ENCODE peak calls at places on chromosomes 2 and 18, in four cellular contexts. B is neural crest cell, K is AG04449, N is lung. A is an unnamed sample.

GRCh38 chr18:11885278-11885991 is 22.7 kb downstream of the MPPE1 start:
- DNase-seq in B (no peak), K (no peak), N (no peak), A (peak)

GRCh38 chr2:159003555-159003954 is 35.1 kb downstream of the TANC1 start:
- DNase-seq in B (no peak), K (no peak), N (no peak), A (no peak)

GRCh38 chr2:236971131-236971850 is 114.4 kb upstream of the COPS8 start:
- DNase-seq in B (no peak), K (no peak), N (peak), A (no peak)

GRCh38 chr2:70668432-70668831 is 99.6 kb downstream of the ADD2 start:
- DNase-seq in B (no peak), K (no peak), N (no peak), A (no peak)

GRCh38 chr2:71907503-71907902 is 240.2 kb downstream of the CYP26B1 start:
- DNase-seq in B (no peak), K (no peak), N (peak), A (no peak)

GRCh38 chr18:30903566-30903965 is 139.0 kb downstream of the DSC3 start:
- DNase-seq in B (no peak), K (no peak), N (no peak), A (peak)

GRCh38 chr2:98013407-98014042 is 17.8 kb upstream of the TMEM131 start:
- DNase-seq in B (no peak), K (no peak), N (no peak), A (no peak)

GRCh38 chr18:46369323-46369722 is 265.1 kb downstream of the HAUS1 start:
- DNase-seq in B (no peak), K (no peak), N (no peak), A (no peak)

GRCh38 chr2:167480232-167480985 is 592.1 kb downstream of the XIRP2 start:
- DNase-seq in B (no peak), K (no peak), N (no peak), A (no peak)

GRCh38 chr18:43590182-43590903 is 313.1 kb upstream of the SYT4 start:
- DNase-seq in B (no peak), K (no peak), N (no peak), A (peak)

GRCh38 chr2:3176869-3177255 is 200.8 kb downstream of the EIPR1 start:
- DNase-seq in B (no peak), K (no peak), N (no peak), A (no peak)

GRCh38 chr18:55821219-55821618 is 233.2 kb upstream of the TCF4 start:
- DNase-seq in B (no peak), K (no peak), N (no peak), A (no peak)

GRCh38 chr18:1917546-1917945 is 653.8 kb downstream of the METTL4 start:
- DNase-seq in B (no peak), K (no peak), N (no peak), A (no peak)

GRCh38 chr18:1917141-1917540 is 654.2 kb downstream of the METTL4 start:
- DNase-seq in B (no peak), K (no peak), N (no peak), A (no peak)

DNA sequence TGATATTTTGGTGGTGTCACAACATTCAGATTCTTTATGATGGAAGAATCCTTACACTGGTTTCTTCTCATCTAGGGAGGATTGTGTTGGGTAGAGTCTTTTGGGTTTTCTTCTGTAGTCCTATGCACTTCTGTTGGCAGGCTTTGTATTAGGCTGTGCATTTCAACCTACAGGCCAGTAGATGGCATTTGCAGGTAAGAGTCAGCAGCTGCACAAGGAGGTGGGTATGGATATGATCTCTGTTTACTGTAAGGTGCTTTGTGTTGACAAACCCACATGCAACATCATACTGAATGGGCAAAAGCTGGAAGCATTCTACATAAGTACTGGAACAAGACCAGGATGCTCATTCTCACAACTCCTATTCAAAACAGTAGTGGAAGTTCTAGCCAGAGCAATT is 656.8 kb downstream of the METTL4 start:
- DNase-seq in B (no peak), K (no peak), N (no peak), A (peak)
- TF ChIP-seq CTCF in B (peak), K (no peak), N (no peak), A (peak)

DNA sequence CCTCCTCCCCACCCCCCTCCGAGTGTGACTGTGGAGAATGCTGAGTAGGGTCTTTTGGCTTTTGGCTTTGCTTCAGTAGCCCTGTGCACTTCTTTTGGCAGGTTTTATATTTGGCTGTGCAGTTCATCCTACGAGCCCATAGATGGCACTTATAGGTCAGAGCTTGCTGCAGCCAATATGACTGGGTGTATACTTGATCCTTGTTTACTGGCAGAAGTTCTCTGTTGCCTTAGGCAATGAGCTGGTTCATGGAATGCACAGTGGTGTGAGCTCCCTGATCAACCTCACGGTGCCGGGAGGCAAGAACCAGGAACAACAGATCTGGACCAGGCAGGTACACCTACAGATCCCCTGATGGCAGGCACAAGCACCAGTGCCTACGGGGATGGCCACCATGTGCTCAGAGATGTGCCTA is 190.2 kb downstream of the KIAA1328 start:
- DNase-seq in B (no peak), K (no peak), N (no peak), A (peak)
- TF ChIP-seq CTCF in B (peak), K (peak), N (no peak), A (peak)

DNA sequence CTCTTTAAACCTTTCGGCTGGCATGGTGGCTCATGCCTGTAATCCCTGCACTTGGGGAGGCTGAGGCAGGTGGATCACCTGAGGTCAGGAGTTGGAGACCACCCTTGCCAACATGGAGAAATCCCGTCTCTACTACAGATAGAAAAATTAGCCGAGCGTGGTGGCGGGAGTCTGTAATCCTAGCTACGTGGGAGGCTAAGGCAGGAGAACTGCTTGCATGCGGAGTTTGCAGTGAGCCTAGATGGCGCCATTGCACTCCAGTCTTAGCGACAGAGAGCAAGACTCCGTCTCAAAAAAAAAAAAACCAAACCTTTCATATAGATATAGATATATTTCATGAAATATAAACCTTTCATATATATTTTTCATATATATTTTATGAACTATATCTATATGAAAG is 864.7 kb downstream of the TRIB2 start:
- DNase-seq in B (peak), K (no peak), N (no peak), A (no peak)
- TF ChIP-seq CTCF in B (peak), K (no peak), N (no peak), A (no peak)

GRCh38 chr2:62297642-62298010 is 101.7 kb downstream of the B3GNT2 start:
- DNase-seq in B (no peak), K (no peak), N (no peak), A (no peak)
- TF ChIP-seq CTCF in B (no peak), K (peak), N (no peak), A (no peak)

GRCh38 chr2:192151848-192152247 is 42.9 kb downstream of the TMEFF2 start:
- DNase-seq in B (no peak), K (no peak), N (no peak), A (no peak)
- TF ChIP-seq CTCF in B (no peak), K (no peak), N (no peak), A (no peak)

DNA sequence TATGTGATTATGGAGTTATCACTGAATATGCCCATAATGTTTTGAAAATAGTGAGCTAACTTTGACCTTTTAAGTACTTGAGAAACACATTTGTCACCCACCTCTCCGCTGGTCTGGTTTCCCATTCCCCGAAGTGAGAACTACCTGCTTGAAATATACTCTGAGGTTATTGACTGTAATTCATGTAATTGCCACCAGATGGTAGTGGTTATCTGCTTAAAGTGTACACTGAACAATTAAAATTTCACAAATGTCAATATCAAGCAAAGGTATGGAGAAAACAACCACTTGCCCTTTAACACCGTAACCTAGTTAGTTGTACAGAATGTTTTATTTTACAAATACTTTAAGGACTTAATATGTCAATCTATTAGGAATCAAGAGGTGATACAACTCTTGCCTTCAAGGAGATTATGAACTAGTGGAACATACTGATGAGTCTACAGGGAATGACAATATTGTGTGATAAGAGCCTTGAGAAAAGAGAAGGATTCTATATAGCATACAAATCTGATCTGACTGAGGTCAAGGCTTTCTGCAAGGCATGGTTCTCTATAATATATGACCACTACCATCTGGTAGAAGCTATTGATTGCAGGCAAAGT is 316.8 kb upstream of the KCNH7 start:
- DNase-seq in B (no peak), K (no peak), N (no peak), A (peak)
- TF ChIP-seq CTCF in B (peak), K (peak), N (no peak), A (no peak)

GRCh38 chr2:205119141-205119540 is 563.2 kb upstream of the NRP2 start:
- DNase-seq in B (no peak), K (no peak), N (no peak), A (no peak)

GRCh38 chr2:205117125-205117524 is 565.2 kb upstream of the NRP2 start:
- DNase-seq in B (no peak), K (no peak), N (no peak), A (no peak)

DNA sequence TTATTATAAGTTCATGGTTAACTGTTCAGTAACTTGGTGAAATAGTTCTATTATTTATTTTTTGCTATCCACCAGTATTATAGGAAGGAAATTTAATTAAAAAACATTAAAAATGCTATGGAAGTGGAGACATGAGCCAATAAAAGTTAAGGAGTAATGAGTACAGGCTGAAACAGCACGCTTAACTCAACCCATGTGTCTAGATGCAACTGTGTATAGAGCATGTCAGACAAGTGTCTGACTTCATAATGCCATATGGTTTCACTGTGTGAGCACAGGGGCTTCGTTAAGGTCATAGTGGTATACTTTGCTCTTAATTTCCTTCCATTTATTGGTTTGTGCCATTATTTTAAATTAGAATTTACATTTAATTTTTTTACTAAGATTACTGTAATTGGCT is 566.8 kb upstream of the NRP2 start:
- DNase-seq in B (no peak), K (no peak), N (no peak), A (no peak)
- TF ChIP-seq CTCF in B (no peak), K (no peak), N (no peak), A (no peak)

A was measured in Calu3.